ENCODE peak calls at places on chromosome 19, in four cellular contexts. O is left lung, Z is GM23338, I is ovary. A is an unnamed sample.
A peak's percentile ranks its signal among the peaks of the same experiment; 100 is the strongest.

GRCh38 chr19:49455729-49456128 is 2.7 kb downstream of the ALDH16A1 start:
- DNase-seq in Z (no peak), O (no peak), I (no peak), A (no peak)

GRCh38 chr19:29743681-29744080 is 28.6 kb upstream of the C19orf12 start:
- DNase-seq in Z (no peak), I (no peak), O (no peak), A (no peak)

GRCh38 chr19:54256250-54257115 is 590 bp downstream of the LILRB5 start:
- DNase-seq in I (no peak), Z (no peak), O (no peak), A (no peak)

GRCh38 chr19:50703915-50704548 is 15.6 kb downstream of the SHANK1 start:
- DNase-seq in I (no peak), O (no peak), Z (peak; percentile 73), A (no peak)

GRCh38 chr19:16509141-16510061 is 13.2 kb downstream of the C19orf44 start:
- DNase-seq in O (no peak), I (no peak), Z (no peak), A (no peak)

GRCh38 chr19:54335979-54336892 is 2.7 kb downstream of the LILRA4 start:
- DNase-seq in Z (no peak), O (no peak), I (no peak), A (no peak)

GRCh38 chr19:355134-355533 is 10.5 kb upstream of the MIER2 start:
- DNase-seq in O (no peak), Z (no peak), I (no peak), A (peak; percentile 24)

GRCh38 chr19:38834590-38834989 is 3.0 kb upstream of the ECH1 start:
- DNase-seq in Z (peak; percentile 42), O (no peak), I (no peak), A (no peak)

GRCh38 chr19:34172661-34173144 is 399 bp downstream of the LSM14A start:
- DNase-seq in O (no peak), I (no peak), Z (no peak), A (no peak)

GRCh38 chr19:18848860-18849661 is 17.3 kb downstream of the UPF1 start:
- DNase-seq in O (peak; percentile 74), Z (no peak), I (peak; percentile 71), A (no peak)

GRCh38 chr19:10861118-10861651 is 10.2 kb upstream of the CARM1 start:
- DNase-seq in I (no peak), O (no peak), Z (peak; percentile 83), A (no peak)
- H3K27ac ChIP-seq in I (no peak overlapping the region), O (no peak overlapping the region), Z (no peak overlapping the region), A (no peak overlapping the region)

DNA sequence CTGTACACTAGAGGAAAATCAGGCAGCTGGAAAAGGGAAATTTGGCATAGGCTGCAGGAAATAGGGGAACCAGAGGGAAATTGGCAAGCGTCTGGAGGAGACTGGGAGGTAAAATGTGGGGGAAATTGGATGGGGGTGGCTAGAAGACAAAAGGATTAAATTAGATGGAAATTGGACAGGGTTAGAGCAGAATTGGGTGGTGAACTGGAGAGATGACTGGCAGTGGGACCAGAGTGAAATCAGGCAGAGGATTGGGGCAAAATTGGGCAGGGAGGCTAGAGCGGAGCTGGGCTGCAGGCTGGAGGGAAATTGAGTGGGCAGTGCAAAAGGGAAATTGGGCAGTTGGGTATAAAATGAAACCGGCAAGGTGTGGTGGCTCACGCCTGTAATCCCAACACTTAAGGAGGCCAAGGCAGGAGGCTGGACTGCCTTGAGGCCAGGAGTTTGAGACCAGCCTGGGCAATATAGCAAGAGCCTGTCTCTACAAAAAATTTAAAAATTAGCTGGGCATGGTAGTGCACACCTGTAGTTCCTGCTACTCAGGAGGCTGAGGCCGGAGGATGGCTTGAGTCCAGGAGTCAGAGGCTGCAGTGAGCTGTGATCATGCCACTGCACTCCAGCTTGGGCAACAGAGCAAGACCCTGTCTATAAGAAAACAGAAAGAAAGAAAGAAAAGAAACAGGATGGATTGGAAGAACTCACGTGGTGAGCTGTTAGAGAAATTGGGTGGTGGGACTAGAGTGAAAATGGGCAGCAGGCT is 7.5 kb downstream of the LRFN3 start:
- DNase-seq in O (no peak), I (no peak), Z (no peak), A (no peak)
- H3K27ac ChIP-seq in O (no peak overlapping the region), I (no peak overlapping the region), Z (no peak overlapping the region), A (no peak overlapping the region)

GRCh38 chr19:6610934-6611370 is 20.0 kb upstream of the CD70 start:
- DNase-seq in I (no peak), Z (no peak), O (no peak), A (peak; percentile 22)

GRCh38 chr19:6613711-6614110 is 22.8 kb upstream of the CD70 start:
- DNase-seq in Z (no peak), I (no peak), O (no peak), A (peak; percentile 31)

GRCh38 chr19:6608950-6609349 is 18.0 kb upstream of the CD70 start:
- DNase-seq in I (no peak), O (no peak), Z (no peak), A (no peak)

GRCh38 chr19:6616011-6616410 is 25.1 kb upstream of the CD70 start:
- DNase-seq in O (no peak), Z (no peak), I (no peak), A (no peak)

DNA sequence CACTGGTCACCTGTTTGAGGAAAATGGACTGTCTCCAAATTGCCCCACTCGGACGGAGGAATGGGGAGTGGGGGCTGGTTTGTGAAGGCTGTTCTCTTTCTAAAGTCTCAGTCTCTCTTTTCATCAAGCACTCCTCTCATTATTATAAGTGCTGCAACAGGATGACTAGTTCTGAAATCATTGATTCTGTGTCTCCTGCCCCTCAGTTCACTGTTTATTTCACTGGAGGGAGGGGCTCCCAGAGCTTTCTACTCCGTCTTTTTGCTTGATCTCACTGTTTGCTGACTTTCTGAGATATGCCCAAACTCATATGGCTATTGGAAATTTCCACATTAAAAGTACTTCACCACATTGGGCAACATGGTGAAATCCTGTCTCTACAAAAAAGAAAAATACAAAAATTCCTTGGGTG is 20.5 kb upstream of the CD70 start:
- DNase-seq in Z (no peak), I (no peak), O (no peak), A (no peak)
- H3K27ac ChIP-seq in Z (no peak overlapping the region), I (no peak overlapping the region), O (no peak overlapping the region), A (peak overlapping the region; percentile 66)

GRCh38 chr19:32346901-32347300 is 1.5 kb downstream of the ZNF507 start:
- DNase-seq in I (no peak), O (no peak), Z (no peak), A (no peak)
- H3K27ac ChIP-seq in I (no peak overlapping the region), O (no peak overlapping the region), Z (no peak overlapping the region), A (no peak overlapping the region)

DNA sequence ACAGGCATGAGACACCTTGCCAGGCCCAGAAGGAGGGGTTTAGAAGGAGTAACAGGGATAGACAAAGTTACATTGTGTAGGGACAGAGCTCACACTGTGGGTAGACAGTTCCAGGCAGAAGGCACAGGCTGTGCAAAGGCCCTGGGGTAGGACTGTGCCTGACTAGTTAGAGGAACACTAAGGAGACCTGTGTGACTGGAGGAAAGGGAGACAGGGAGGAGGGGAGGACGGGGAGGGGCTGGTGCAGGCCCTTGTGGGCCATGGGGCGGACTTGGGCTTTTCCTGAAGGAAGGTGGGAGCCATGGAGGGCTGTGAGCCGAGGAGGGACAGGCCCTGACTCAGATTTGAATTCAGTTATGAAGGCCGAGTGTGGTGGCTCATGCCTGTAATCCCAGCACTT is 14.6 kb upstream of the GNA11 start:
- DNase-seq in Z (no peak), I (no peak), O (no peak), A (no peak)
- H3K27ac ChIP-seq in Z (no peak overlapping the region), I (no peak overlapping the region), O (no peak overlapping the region), A (no peak overlapping the region)

GRCh38 chr19:41307954-41308449 is 2.0 kb upstream of the CCDC97 start:
- DNase-seq in O (peak; percentile 30), Z (no peak), I (no peak), A (no peak)

GRCh38 chr19:41307090-41307875 is 2.7 kb upstream of the CCDC97 start:
- DNase-seq in I (no peak), Z (no peak), O (peak; percentile 11), A (no peak)

GRCh38 chr19:41305923-41306322 is 4.0 kb upstream of the CCDC97 start:
- DNase-seq in I (no peak), O (peak; percentile 12), Z (no peak), A (no peak)

GRCh38 chr19:41304706-41305483 is 5.1 kb upstream of the CCDC97 start:
- DNase-seq in Z (no peak), I (no peak), O (no peak), A (no peak)

GRCh38 chr19:41306394-41306793 is 3.6 kb upstream of the CCDC97 start:
- DNase-seq in Z (no peak), O (peak; percentile 32), I (no peak), A (no peak)
- H3K27ac ChIP-seq in Z (peak overlapping the region; percentile 90), O (peak overlapping the region; percentile 96), I (no peak overlapping the region), A (no peak overlapping the region)

DNA sequence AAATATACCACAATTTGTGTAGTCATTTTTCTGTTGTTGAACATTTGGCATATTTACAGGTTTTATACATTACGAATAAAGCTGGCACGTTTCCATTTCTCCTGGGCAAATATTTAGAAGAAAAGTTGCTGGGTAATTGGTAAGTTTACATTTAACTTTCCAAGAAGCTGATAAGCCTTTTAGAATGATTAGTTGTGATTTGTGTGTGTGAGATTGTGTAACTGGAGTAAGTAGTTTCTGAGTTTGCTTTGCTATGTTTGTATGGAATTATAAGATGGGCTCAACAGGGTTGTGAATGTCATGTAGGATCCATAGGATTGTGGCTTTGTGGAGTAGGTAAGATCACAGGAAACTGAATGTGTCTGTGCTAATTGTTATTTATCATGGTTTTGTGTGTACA is 1.7 kb upstream of the ZNF529 start:
- DNase-seq in O (no peak), I (no peak), Z (no peak), A (no peak)
- H3K27ac ChIP-seq in O (no peak overlapping the region), I (no peak overlapping the region), Z (no peak overlapping the region), A (peak overlapping the region; percentile 78)

GRCh38 chr19:31118926-31119325 is 230.3 kb downstream of the TSHZ3 start:
- DNase-seq in I (no peak), O (no peak), Z (no peak), A (no peak)
- H3K27ac ChIP-seq in I (no peak overlapping the region), O (no peak overlapping the region), Z (no peak overlapping the region), A (no peak overlapping the region)

A was measured in epithelial cell of prostate.